ENCODE peak calls at places on chromosomes 7 and 10, in eight cellular contexts. F is BE2C; M is endodermal cell; P is CD8-positive, alpha-beta memory T cell; A is mucosa of gallbladder; W is fibroblast of gingiva; T is T-helper 9 cell; S is H1. R is an unnamed sample.

GRCh38 chr7:25727876-25728275 is 424.1 kb upstream of the NFE2L3 start:
- DNase-seq in F (no peak), M (no peak), P (no peak), A (no peak), W (no peak), T (no peak), S (no peak), R (no peak)

GRCh38 chr10:63457576-63457975 is 8.2 kb downstream of the JMJD1C start:
- DNase-seq in F (no peak), M (no peak), P (no peak), A (no peak), W (no peak), T (no peak), S (no peak), R (no peak)

GRCh38 chr10:93570383-93570782 is 3.9 kb downstream of the FFAR4 start:
- DNase-seq in F (no peak), M (no peak), P (no peak), A (no peak), W (no peak), T (no peak), S (no peak), R (no peak)

GRCh38 chr7:4783292-4783652 is 7.8 kb downstream of the AP5Z1 start:
- DNase-seq in F (no peak), M (no peak), P (no peak), A (no peak), W (no peak), T (no peak), S (no peak), R (no peak)

GRCh38 chr10:48389272-48389671 is 82.8 kb downstream of the MAPK8 start:
- DNase-seq in F (no peak), M (no peak), P (no peak), A (no peak), W (no peak), T (no peak), S (no peak), R (no peak)

GRCh38 chr10:46310143-46310514 is 23.3 kb downstream of the ANTXRL start:
- DNase-seq in F (no peak), M (no peak), P (no peak), A (no peak), W (no peak), T (no peak), S (no peak), R (no peak)

GRCh38 chr10:110220383-110220782 is 13.0 kb downstream of the MXI1 start:
- DNase-seq in F (no peak), M (no peak), P (no peak), A (no peak), W (no peak), T (no peak), S (no peak), R (no peak)

GRCh38 chr10:129971381-129972144 is 7.5 kb upstream of the EBF3 start:
- DNase-seq in F (peak), M (peak), P (no peak), A (peak), W (peak), T (no peak), S (no peak), R (peak)

GRCh38 chr7:29896685-29897411 is 90.5 kb downstream of the WIPF3 start:
- DNase-seq in F (no peak), M (no peak), P (no peak), A (no peak), W (no peak), T (no peak), S (no peak), R (no peak)

GRCh38 chr7:74262639-74263398 is 8.6 kb upstream of the RFC2 start:
- DNase-seq in F (peak), M (no peak), P (no peak), A (no peak), W (no peak), T (no peak), S (no peak), R (no peak)

GRCh38 chr7:6375346-6376101 is 72.2 kb downstream of the DAGLB start:
- DNase-seq in F (no peak), M (no peak), P (peak), A (no peak), W (peak), T (peak), S (no peak), R (no peak)

GRCh38 chr10:4459531-4459930 is 366.5 kb upstream of the AKR1E2 start:
- DNase-seq in F (no peak), M (no peak), P (no peak), A (peak), W (no peak), T (no peak), S (no peak), R (no peak)

GRCh38 chr10:43254199-43254730 is 12.6 kb downstream of the RASGEF1A start:
- DNase-seq in F (no peak), M (no peak), P (peak), A (no peak), W (no peak), T (no peak), S (no peak), R (no peak)

GRCh38 chr7:25951414-25952276 is 200.4 kb upstream of the NFE2L3 start:
- DNase-seq in F (no peak), M (peak), P (no peak), A (no peak), W (no peak), T (no peak), S (no peak), R (peak)

GRCh38 chr10:53111529-53111928 is 338.9 kb upstream of the MBL2 start:
- DNase-seq in F (no peak), M (no peak), P (no peak), A (no peak), W (no peak), T (no peak), S (no peak), R (no peak)

GRCh38 chr10:132547421-132547861 is 9.9 kb downstream of the INPP5A start:
- DNase-seq in F (no peak), M (no peak), P (no peak), A (no peak), W (no peak), T (no peak), S (no peak), R (no peak)

GRCh38 chr10:14056545-14057332 is 274.0 kb downstream of the FRMD4A start:
- DNase-seq in F (no peak), M (peak), P (no peak), A (no peak), W (peak), T (no peak), S (peak), R (no peak)

GRCh38 chr10:1434912-1435692 is 302.2 kb downstream of the ADARB2 start:
- DNase-seq in F (no peak), M (peak), P (no peak), A (no peak), W (no peak), T (no peak), S (no peak), R (no peak)

GRCh38 chr7:141640239-141640840 is 61.6 kb downstream of the DENND11 start:
- DNase-seq in F (no peak), M (no peak), P (no peak), A (no peak), W (no peak), T (no peak), S (no peak), R (no peak)

GRCh38 chr7:152699101-152699500 is 23.2 kb upstream of the XRCC2 start:
- DNase-seq in F (no peak), M (no peak), P (no peak), A (no peak), W (no peak), T (no peak), S (no peak), R (no peak)

GRCh38 chr7:18087031-18087686 is 59.5 kb upstream of the PRPS1L1 start:
- DNase-seq in F (no peak), M (peak), P (no peak), A (no peak), W (peak), T (no peak), S (no peak), R (peak)

GRCh38 chr7:2399848-2400587 is 3.4 kb upstream of the CHST12 start:
- DNase-seq in F (peak), M (peak), P (peak), A (peak), W (peak), T (no peak), S (no peak), R (peak)

GRCh38 chr10:73136627-73137026 is 26.4 kb downstream of the NUDT13 start:
- DNase-seq in F (no peak), M (no peak), P (no peak), A (peak), W (no peak), T (no peak), S (no peak), R (no peak)

GRCh38 chr7:40673285-40673684 is 538.5 kb downstream of the SUGCT start:
- DNase-seq in F (no peak), M (no peak), P (no peak), A (no peak), W (peak), T (no peak), S (no peak), R (no peak)

GRCh38 chr7:142535123-142535779 is 214.0 kb upstream of the PRSS1 start:
- DNase-seq in F (peak), M (peak), P (peak), A (peak), W (peak), T (peak), S (no peak), R (peak)

GRCh38 chr7:118183254-118183585 is 744 bp upstream of the LSM8 start:
- DNase-seq in F (no peak), M (no peak), P (no peak), A (no peak), W (no peak), T (no peak), S (no peak), R (peak)

GRCh38 chr7:76293407-76293901 is 9.0 kb upstream of the HSPB1 start:
- DNase-seq in F (no peak), M (no peak), P (no peak), A (no peak), W (no peak), T (no peak), S (no peak), R (no peak)

GRCh38 chr7:63900394-63901203 is 98.0 kb upstream of the ZNF722 start:
- DNase-seq in F (peak), M (no peak), P (peak), A (peak), W (no peak), T (peak), S (no peak), R (peak)

GRCh38 chr10:116470768-116471415 is 43.2 kb downstream of the PNLIPRP3 start:
- DNase-seq in F (no peak), M (peak), P (no peak), A (peak), W (no peak), T (no peak), S (peak), R (no peak)

GRCh38 chr10:91590904-91591791 is 41.7 kb downstream of the PPP1R3C start:
- DNase-seq in F (peak), M (no peak), P (no peak), A (peak), W (peak), T (no peak), S (no peak), R (no peak)

GRCh38 chr10:69650589-69651261 is 20.7 kb downstream of the FAM241B start:
- DNase-seq in F (no peak), M (no peak), P (peak), A (no peak), W (no peak), T (no peak), S (no peak), R (no peak)

GRCh38 chr7:87128883-87129282 is 23.4 kb upstream of the DMTF1 start:
- DNase-seq in F (no peak), M (peak), P (no peak), A (no peak), W (no peak), T (no peak), S (no peak), R (no peak)